ENCODE peak calls at places on chromosomes 2 and 18, in seven cellular contexts. J is HCT116, A is PC-3, X is neural progenitor cell, N is GM23338, M is hepatocyte, K is MM.1S. R is an unnamed sample.

GRCh38 chr2:229539628-229540027 is 174.7 kb downstream of the DNER start:
- DNase-seq in N (no peak), M (no peak), K (no peak), J (no peak), A (peak; percentile 19), X (no peak), R (peak; percentile 1)

GRCh38 chr2:120287183-120288015 is 34.7 kb downstream of the RALB start:
- DNase-seq in J (peak; percentile 54), M (peak; percentile 59), A (peak; percentile 91), N (no peak), K (no peak), X (no peak), R (peak; percentile 97)

GRCh38 chr2:29259221-29259620 is 144.0 kb downstream of the CLIP4 start:
- DNase-seq in A (no peak), K (no peak), M (no peak), J (no peak), X (no peak), N (no peak), R (peak; percentile 70)

GRCh38 chr2:23662941-23663729 is 263.8 kb downstream of the ATAD2B start:
- DNase-seq in N (peak; percentile 46), J (no peak), M (no peak), A (no peak), X (no peak), K (no peak), R (peak; percentile 54)

GRCh38 chr2:221422516-221423211 is 149.4 kb downstream of the EPHA4 start:
- DNase-seq in A (peak; percentile 20), X (no peak), M (no peak), J (no peak), N (no peak), K (no peak), R (no peak)

GRCh38 chr2:156456616-156457015 is 20.4 kb downstream of the GPD2 start:
- DNase-seq in A (peak; percentile 89), K (no peak), M (no peak), J (no peak), N (no peak), X (no peak), R (peak; percentile 51)

GRCh38 chr18:37419866-37420265 is 145.7 kb downstream of the CELF4 start:
- DNase-seq in M (no peak), N (no peak), J (no peak), X (no peak), A (no peak), K (no peak), R (no peak)

GRCh38 chr18:27544211-27544610 is 359.1 kb upstream of the CHST9 start:
- DNase-seq in N (no peak), K (no peak), M (no peak), X (no peak), J (no peak), A (no peak), R (no peak)

GRCh38 chr2:42554392-42554791 is 14.0 kb upstream of the MTA3 start:
- DNase-seq in A (no peak), X (no peak), M (no peak), N (peak; percentile 63), K (no peak), J (no peak), R (no peak)

GRCh38 chr2:182744490-182744889 is 28.4 kb downstream of the DNAJC10 start:
- DNase-seq in A (no peak), K (no peak), J (no peak), M (no peak), X (no peak), N (no peak), R (peak; percentile 21)

GRCh38 chr18:49924293-49924983 is 111.1 kb upstream of the ACAA2 start:
- DNase-seq in J (no peak), A (no peak), K (no peak), X (no peak), N (no peak), M (no peak), R (no peak)

GRCh38 chr2:135870571-135870970 is 5.7 kb downstream of the MCM6 start:
- DNase-seq in M (no peak), K (no peak), X (no peak), N (no peak), A (no peak), J (no peak), R (no peak)

GRCh38 chr2:121377676-121378075 is 92.7 kb upstream of the TFCP2L1 start:
- DNase-seq in M (no peak), J (no peak), A (no peak), N (no peak), X (no peak), K (no peak), R (peak; percentile 30)

GRCh38 chr2:195639238-195639858 is 17.7 kb upstream of the SLC39A10 start:
- DNase-seq in M (no peak), A (no peak), K (no peak), J (no peak), N (no peak), X (no peak), R (no peak)

GRCh38 chr2:12106440-12107080 is 360.1 kb downstream of the LPIN1 start:
- DNase-seq in M (peak; percentile 49), J (no peak), N (no peak), A (peak; percentile 94), K (no peak), X (no peak), R (peak; percentile 99)

GRCh38 chr2:182915369-182916326 is 49.2 kb upstream of the FRZB start:
- DNase-seq in M (peak; percentile 35), N (no peak), K (no peak), X (no peak), A (peak; percentile 79), J (no peak), R (peak; percentile 88)

GRCh38 chr2:239293450-239294430 is 107.1 kb downstream of the HDAC4 start:
- DNase-seq in A (no peak), X (peak; percentile 51), N (no peak), K (no peak), M (no peak), J (no peak), R (no peak)

GRCh38 chr2:179272406-179273192 is 8.0 kb upstream of the SESTD1 start:
- DNase-seq in J (no peak), A (peak; percentile 75), M (peak; percentile 24), N (no peak), K (no peak), X (peak; percentile 11), R (peak; percentile 84)

GRCh38 chr2:99607454-99607853 is 117.6 kb upstream of the REV1 start:
- DNase-seq in A (no peak), J (no peak), N (no peak), K (no peak), M (no peak), X (no peak), R (no peak)

GRCh38 chr2:1556776-1557466 is 143.7 kb downstream of the TPO start:
- DNase-seq in A (peak; percentile 59), K (no peak), X (no peak), J (no peak), N (no peak), M (peak; percentile 82), R (peak; percentile 85)

GRCh38 chr2:174300114-174300513 is 34.6 kb upstream of the SP9 start:
- DNase-seq in M (peak; percentile 18), N (no peak), X (no peak), A (no peak), J (no peak), K (no peak), R (peak; percentile 33)

GRCh38 chr2:229882583-229882982 is 39.2 kb downstream of the TRIP12 start:
- DNase-seq in X (no peak), N (peak; percentile 43), A (no peak), J (no peak), K (no peak), M (no peak), R (no peak)

GRCh38 chr2:25570161-25570840 is 103.1 kb downstream of the DTNB start:
- DNase-seq in A (no peak), X (no peak), M (no peak), K (no peak), J (no peak), N (no peak), R (no peak)

GRCh38 chr18:12307251-12307736 is 747 bp upstream of the TUBB6 start:
- DNase-seq in X (peak; percentile 77), N (peak; percentile 64), M (peak; percentile 65), J (no peak), K (no peak), A (no peak), R (peak; percentile 89)

GRCh38 chr2:54388093-54388492 is 68.0 kb upstream of the SPTBN1 start:
- DNase-seq in M (no peak), A (no peak), J (no peak), X (no peak), K (no peak), N (no peak), R (no peak)

GRCh38 chr2:54387592-54387991 is 68.5 kb upstream of the SPTBN1 start:
- DNase-seq in J (no peak), X (no peak), A (no peak), M (no peak), N (no peak), K (no peak), R (peak; percentile 25)

GRCh38 chr2:54386585-54386984 is 69.5 kb upstream of the SPTBN1 start:
- DNase-seq in N (no peak), J (no peak), M (no peak), K (no peak), X (no peak), A (no peak), R (no peak)

GRCh38 chr2:54385271-54385670 is 70.9 kb upstream of the SPTBN1 start:
- DNase-seq in N (no peak), M (no peak), J (no peak), K (no peak), A (no peak), X (no peak), R (no peak)

DNA sequence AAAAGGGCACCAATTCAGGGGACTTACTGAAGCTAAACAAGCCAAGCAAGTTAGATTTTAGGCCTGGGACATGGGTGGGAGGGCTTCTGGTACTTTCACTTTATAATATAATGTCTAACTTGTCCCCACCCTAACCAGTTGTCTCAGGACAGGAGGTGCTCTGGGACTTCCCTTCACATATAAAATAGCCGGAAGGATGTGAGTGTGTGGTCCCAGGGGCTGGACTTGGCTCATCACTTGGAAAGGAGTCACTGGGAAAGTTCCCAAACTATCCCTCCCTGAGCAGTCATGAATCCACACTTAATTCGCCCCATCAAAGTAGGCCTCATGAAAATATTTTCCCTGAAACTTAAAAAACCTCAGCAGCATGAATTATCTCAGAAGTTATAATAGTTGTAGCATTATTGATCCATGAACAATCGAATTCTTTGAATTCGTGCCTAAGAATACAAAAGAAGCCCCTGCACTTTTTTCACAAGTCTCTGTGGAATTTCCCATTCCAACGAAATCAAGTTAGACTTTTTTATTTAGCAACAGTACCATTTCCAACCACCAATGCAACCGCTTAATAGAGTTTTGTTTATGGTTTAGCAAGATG is 69.0 kb upstream of the SPTBN1 start:
- DNase-seq in N (no peak), J (no peak), X (no peak), K (no peak), M (no peak), A (no peak), R (peak; percentile 77)
- TF ChIP-seq EZH2phosphoT487 in N (no peak), J (no peak), X (no peak), K (no peak), M (no peak), A (no peak), R (no peak)

GRCh38 chr18:22164337-22165048 is 4.9 kb upstream of the GATA6 start:
- DNase-seq in K (no peak), X (no peak), M (peak; percentile 45), A (no peak), J (no peak), N (no peak), R (no peak)
- TF ChIP-seq EZH2 in K (no peak), X (no peak), M (no peak), A (no peak), J (no peak), N (peak; percentile 59), R (no peak)

GRCh38 chr18:60259052-60259681 is 113.4 kb downstream of the MC4R start:
- DNase-seq in N (no peak), K (no peak), M (no peak), A (peak; percentile 59), J (no peak), X (no peak), R (peak; percentile 18)
- TF ChIP-seq EZH2phosphoT487 in N (no peak), K (no peak), M (no peak), A (no peak), J (no peak), X (no peak), R (no peak)

GRCh38 chr2:68435605-68436004 is 31.5 kb downstream of the FBXO48 start:
- DNase-seq in K (no peak), A (no peak), M (no peak), J (no peak), X (no peak), N (no peak), R (peak; percentile 22)
- TF ChIP-seq EZH2 in K (no peak), A (no peak), M (no peak), J (no peak), X (no peak), N (no peak), R (no peak)

R was measured in GM23248.